ENCODE peak calls at places on chromosome 11, in four cellular contexts. H is HepG2, G is GM12878, Z is K562. I is an unnamed sample.
A peak's percentile ranks its signal among the peaks of the same experiment; 100 is the strongest.

GRCh38 chr11:60840711-60841430 is 1.0 kb upstream of the CCDC86 start:
- DNase-seq in Z (no peak), G (no peak), H (no peak), I (no peak)

GRCh38 chr11:114310095-114310494 is 13.9 kb downstream of the NNMT start:
- DNase-seq in H (no peak), G (no peak), Z (no peak), I (no peak)

GRCh38 chr11:99814738-99815137 is 794.0 kb downstream of the CNTN5 start:
- DNase-seq in Z (no peak), G (no peak), H (no peak), I (no peak)

GRCh38 chr11:59857444-59858434 is 8.5 kb downstream of the TCN1 start:
- DNase-seq in Z (peak; percentile 60), H (no peak), G (no peak), I (peak; percentile 6)

GRCh38 chr11:128405693-128406364 is 181.5 kb downstream of the ETS1 start:
- DNase-seq in G (no peak), H (no peak), Z (no peak), I (no peak)

GRCh38 chr11:14414470-14415461 is 55.8 kb upstream of the RRAS2 start:
- DNase-seq in G (peak; percentile 41), Z (peak; percentile 52), H (no peak), I (no peak)

GRCh38 chr11:10770626-10771254 is 19.7 kb downstream of the CTR9 start:
- DNase-seq in H (peak; percentile 33), G (no peak), Z (peak; percentile 52), I (peak; percentile 60)

GRCh38 chr11:105357146-105357545 is 217.6 kb upstream of the CARD18 start:
- DNase-seq in Z (no peak), G (no peak), H (no peak), I (no peak)

GRCh38 chr11:32420937-32421532 is 14.3 kb downstream of the WT1 start:
- DNase-seq in H (no peak), G (peak; percentile 55), Z (peak; percentile 33), I (no peak)

GRCh38 chr11:44497995-44498394 is 67.5 kb upstream of the CD82 start:
- DNase-seq in Z (no peak), G (no peak), H (no peak), I (no peak)

GRCh38 chr11:27459191-27459590 is 13.4 kb downstream of the LGR4 start:
- DNase-seq in H (no peak), G (no peak), Z (no peak), I (peak; percentile 84)
- TF ChIP-seq RFX5 in H (no peak), G (no peak), Z (no peak), I (no peak)

DNA sequence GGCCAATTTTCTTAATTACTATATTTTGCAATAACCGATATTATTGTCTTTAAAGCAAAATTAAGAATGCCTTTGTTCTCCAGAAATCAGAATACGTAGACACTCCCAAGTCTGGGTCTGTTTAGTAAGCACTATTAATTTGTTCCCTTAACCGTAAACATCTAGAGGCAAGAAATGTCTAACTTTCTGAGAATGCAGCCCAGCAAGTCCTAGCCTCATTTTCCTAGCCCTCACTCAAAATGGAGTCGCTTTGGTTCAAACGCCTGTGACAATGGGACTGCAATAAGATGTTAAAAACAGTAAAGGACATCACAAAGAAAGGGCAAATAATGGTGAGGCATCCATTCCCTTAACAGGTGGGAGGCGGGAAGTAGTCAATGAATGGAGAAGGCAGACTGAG is 280.7 kb downstream of the DLG2 start:
- DNase-seq in H (no peak), Z (no peak), G (no peak), I (no peak)
- TF ChIP-seq POLR2AphosphoS2 in H (no peak), Z (no peak), G (no peak), I (no peak)

GRCh38 chr11:95652002-95652472 is 137.5 kb downstream of the FAM76B start:
- DNase-seq in H (no peak), G (no peak), Z (no peak), I (no peak)

GRCh38 chr11:95650271-95650670 is 139.3 kb downstream of the FAM76B start:
- DNase-seq in H (no peak), Z (no peak), G (no peak), I (no peak)

GRCh38 chr11:95653099-95653498 is 136.5 kb downstream of the FAM76B start:
- DNase-seq in H (no peak), G (no peak), Z (no peak), I (no peak)

GRCh38 chr11:95647355-95647754 is 142.2 kb downstream of the FAM76B start:
- DNase-seq in H (no peak), Z (no peak), G (no peak), I (no peak)

DNA sequence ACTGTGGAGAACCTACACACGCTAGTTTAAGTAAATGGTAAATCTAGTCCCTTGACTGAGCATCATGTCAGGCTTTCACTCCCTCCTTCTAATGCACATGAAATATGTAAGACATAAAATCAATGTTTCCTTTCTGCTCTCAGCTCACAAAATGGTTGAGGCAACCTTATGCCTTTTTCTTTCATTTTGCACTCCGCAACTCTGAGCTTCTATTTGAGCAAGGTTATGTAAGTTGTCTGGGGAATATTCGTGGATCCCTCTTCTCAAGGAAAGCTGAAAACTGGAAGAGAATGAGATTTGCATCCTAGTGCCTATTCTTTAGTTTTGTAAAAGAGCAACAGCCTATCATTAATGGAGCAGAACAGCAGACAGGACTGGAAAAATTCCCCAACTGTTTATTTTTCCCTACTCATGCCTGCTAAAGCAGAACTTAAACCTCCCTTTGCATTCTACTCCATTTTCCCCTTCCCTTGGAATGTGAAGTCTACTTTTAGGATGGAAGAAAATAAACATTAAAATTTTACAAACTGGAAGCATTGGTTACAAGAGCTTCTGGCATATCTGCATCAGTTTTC is 141.7 kb downstream of the FAM76B start:
- DNase-seq in G (no peak), Z (no peak), H (no peak), I (no peak)
- TF ChIP-seq RFX5 in G (no peak), Z (no peak), H (no peak), I (no peak)

GRCh38 chr11:119714590-119714989 is 14.4 kb downstream of the NECTIN1 start:
- DNase-seq in Z (no peak), G (no peak), H (no peak), I (no peak)
- TF ChIP-seq POLR2AphosphoS2 in Z (no peak), G (no peak), H (no peak), I (no peak)

DNA sequence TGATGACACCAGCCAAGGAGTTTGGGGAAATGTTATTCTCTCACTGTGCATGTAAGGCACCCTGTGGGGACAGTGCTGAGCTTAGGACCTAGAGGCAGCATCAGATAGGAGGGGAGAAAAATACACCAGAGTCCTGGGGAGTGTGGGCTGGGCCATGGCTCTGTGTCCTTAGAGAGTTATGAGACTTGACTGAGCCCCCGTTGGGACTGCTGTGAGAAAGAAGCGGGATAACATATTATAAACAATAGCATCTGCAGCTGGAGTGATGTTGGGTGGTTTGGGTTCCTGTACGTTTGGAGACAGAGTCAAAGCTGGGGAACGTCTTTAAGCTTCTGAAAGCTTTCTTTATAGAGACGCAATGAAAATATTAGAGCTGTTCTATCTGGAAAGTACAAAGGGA is 90.9 kb upstream of the CRTAM start:
- DNase-seq in Z (no peak), H (no peak), G (no peak), I (no peak)
- TF ChIP-seq RFX5 in Z (no peak), H (no peak), G (no peak), I (no peak)

GRCh38 chr11:6856871-6857270 is 6.0 kb upstream of the OR10A2 start:
- DNase-seq in G (no peak), H (no peak), Z (no peak), I (no peak)
- TF ChIP-seq POLR2AphosphoS2 in G (no peak), H (no peak), Z (no peak), I (no peak)

GRCh38 chr11:72950685-72951084 is 136.5 kb downstream of the ATG16L2 start:
- DNase-seq in G (no peak), H (no peak), Z (no peak), I (no peak)
- TF ChIP-seq RFX5 in G (no peak), H (no peak), Z (no peak), I (no peak)

GRCh38 chr11:118792642-118793124 is 1.7 kb upstream of the DDX6 start:
- DNase-seq in G (peak; percentile 91), H (peak; percentile 92), Z (peak; percentile 63), I (peak; percentile 86)
- TF ChIP-seq POLR2AphosphoS2 in G (peak; percentile 93), H (no peak), Z (no peak), I (no peak)

GRCh38 chr11:74468058-74468457 is 709 bp upstream of the KCNE3 start:
- DNase-seq in H (no peak), Z (no peak), G (no peak), I (no peak)

GRCh38 chr11:74471037-74471436 is 3.7 kb upstream of the KCNE3 start:
- DNase-seq in Z (no peak), G (no peak), H (no peak), I (no peak)

GRCh38 chr11:74470526-74470925 is 3.2 kb upstream of the KCNE3 start:
- DNase-seq in Z (no peak), G (no peak), H (no peak), I (no peak)

GRCh38 chr11:74466916-74467885 is at the start of gene KCNE3:
- DNase-seq in G (no peak), Z (peak; percentile 86), H (no peak), I (no peak)

GRCh38 chr11:74468521-74469280 is 1.4 kb upstream of the KCNE3 start:
- DNase-seq in Z (no peak), H (no peak), G (no peak), I (no peak)
- TF ChIP-seq RFX5 in Z (no peak), H (no peak), G (no peak), I (no peak)

GRCh38 chr11:86158716-86159669 is 85.6 kb upstream of the EED start:
- DNase-seq in G (no peak), Z (no peak), H (no peak), I (no peak)

GRCh38 chr11:86160546-86161149 is 83.9 kb upstream of the EED start:
- DNase-seq in G (no peak), Z (no peak), H (peak; percentile 76), I (peak; percentile 69)

GRCh38 chr11:86164106-86164505 is 80.4 kb upstream of the EED start:
- DNase-seq in H (no peak), G (no peak), Z (no peak), I (no peak)

GRCh38 chr11:86162257-86162656 is 82.3 kb upstream of the EED start:
- DNase-seq in H (no peak), G (no peak), Z (peak; percentile 41), I (peak; percentile 29)

GRCh38 chr11:86161373-86162255 is 82.9 kb upstream of the EED start:
- DNase-seq in G (no peak), Z (no peak), H (no peak), I (no peak)
- TF ChIP-seq POLR2AphosphoS2 in G (no peak), Z (no peak), H (no peak), I (no peak)